ENCODE peak calls at places on chromosomes 7 and 10, in eight cellular contexts. J is GM12865, I is esophagus squamous epithelium, U is lower lobe of right lung, B is GM23248, Q is lower leg skin, D is cardiac fibroblast, Y is kidney. F is an unnamed sample.

GRCh38 chr7:157002819-157003421 is 7.5 kb downstream of the MNX1 start:
- DNase-seq in Q (peak; percentile 79), J (no peak), Y (no peak), I (no peak), U (no peak), B (no peak), D (no peak), F (no peak)

GRCh38 chr10:87585565-87586514 is 73.8 kb upstream of the PAPSS2 start:
- DNase-seq in U (no peak), Y (no peak), D (peak; percentile 76), J (no peak), I (no peak), B (peak; percentile 17), Q (no peak), F (peak; percentile 54)

GRCh38 chr10:103748020-103748419 is 107.4 kb downstream of the SH3PXD2A start:
- DNase-seq in U (no peak), B (no peak), J (no peak), Y (no peak), D (no peak), Q (no peak), I (no peak), F (no peak)

GRCh38 chr10:115818015-115818414 is 455.0 kb downstream of the GFRA1 start:
- DNase-seq in I (no peak), U (no peak), Y (no peak), Q (no peak), J (no peak), D (no peak), B (peak; percentile 64), F (peak; percentile 25)

GRCh38 chr10:103911021-103911459 is 6.9 kb downstream of the STN1 start:
- DNase-seq in Y (no peak), U (no peak), D (no peak), J (peak; percentile 55), B (no peak), Q (no peak), I (no peak), F (no peak)

GRCh38 chr10:30803901-30804322 is 174.4 kb upstream of the LYZL2 start:
- DNase-seq in D (peak; percentile 91), B (peak; percentile 85), Q (peak; percentile 92), Y (no peak), I (no peak), J (no peak), U (no peak), F (peak; percentile 99)

GRCh38 chr7:101529560-101529959 is 99.5 kb downstream of the MYL10 start:
- DNase-seq in D (no peak), B (no peak), Q (no peak), U (no peak), I (no peak), Y (no peak), J (no peak), F (no peak)

GRCh38 chr10:3999642-4000041 is 214.6 kb upstream of the KLF6 start:
- DNase-seq in Y (no peak), U (no peak), D (no peak), B (no peak), J (no peak), Q (no peak), I (no peak), F (no peak)

GRCh38 chr10:34292675-34293074 is 522.4 kb downstream of the PARD3 start:
- DNase-seq in U (no peak), B (no peak), Y (no peak), D (no peak), I (no peak), J (no peak), Q (no peak), F (peak; percentile 44)

GRCh38 chr7:999921-1000593 is 17.1 kb downstream of the CYP2W1 start:
- DNase-seq in Y (no peak), U (no peak), B (no peak), I (no peak), D (no peak), J (peak; percentile 89), Q (no peak), F (no peak)

GRCh38 chr10:67098460-67098859 is 172.6 kb downstream of the LRRTM3 start:
- DNase-seq in J (no peak), B (no peak), Q (no peak), D (no peak), I (no peak), U (no peak), Y (no peak), F (no peak)

GRCh38 chr10:98374176-98374969 is 40.6 kb downstream of the PYROXD2 start:
- DNase-seq in Q (peak; percentile 23), B (peak; percentile 88), Y (no peak), U (no peak), D (peak; percentile 43), J (no peak), I (no peak), F (peak; percentile 88)

GRCh38 chr7:119724041-119724792 is 548.8 kb upstream of the KCND2 start:
- DNase-seq in D (no peak), Q (peak; percentile 56), Y (no peak), I (no peak), U (no peak), B (no peak), J (no peak), F (no peak)

DNA sequence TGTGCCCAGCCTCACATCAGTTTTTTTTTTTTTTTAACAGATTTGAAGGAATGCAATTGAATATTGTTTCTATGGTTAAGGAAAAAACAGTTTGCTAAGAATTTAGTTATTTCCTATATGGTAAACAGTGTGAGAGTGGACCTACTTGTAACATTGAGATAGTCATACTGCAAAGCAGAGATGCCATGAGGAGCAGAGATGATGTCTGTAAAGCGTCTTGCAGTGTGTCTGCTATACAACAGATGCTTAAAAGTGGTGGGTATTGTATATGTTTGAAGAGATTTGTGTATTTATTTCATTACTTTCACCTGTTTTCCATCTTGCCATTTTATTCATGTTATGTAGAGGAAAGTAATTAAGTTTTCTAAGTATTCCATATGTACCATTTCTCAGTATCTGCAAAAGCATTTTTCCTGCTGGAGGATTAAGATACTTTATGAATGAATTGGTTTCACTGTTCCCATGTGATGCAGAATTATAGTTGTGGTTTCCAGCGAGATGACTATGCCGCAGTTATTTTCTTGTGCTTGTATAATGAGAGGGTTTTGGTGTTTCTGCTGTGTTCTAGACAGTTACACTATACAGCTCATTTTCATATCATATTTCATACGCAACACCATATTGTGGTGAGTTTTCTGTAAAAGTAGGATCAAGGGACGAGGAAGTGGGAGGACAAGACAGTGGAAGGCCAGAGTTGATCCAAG is 26.6 kb downstream of the TET1 start:
- DNase-seq in Q (no peak), I (no peak), J (no peak), U (no peak), B (no peak), D (no peak), Y (no peak), F (no peak)
- H3K4me3 ChIP-seq in Q (no peak overlapping the region), I (no peak overlapping the region), J (no peak overlapping the region), U (no peak overlapping the region), B (no peak overlapping the region), D (no peak overlapping the region), Y (no peak overlapping the region), F (no peak overlapping the region)

GRCh38 chr10:23194966-23195845 is 3.1 kb downstream of the PTF1A start:
- DNase-seq in U (peak; percentile 45), D (no peak), B (no peak), J (no peak), Y (peak; percentile 71), Q (no peak), I (no peak), F (no peak)
- H3K4me3 ChIP-seq in U (no peak overlapping the region), D (no peak overlapping the region), B (no peak overlapping the region), J (no peak overlapping the region), Y (no peak overlapping the region), Q (no peak overlapping the region), I (no peak overlapping the region), F (no peak overlapping the region)

GRCh38 chr10:48543445-48543844 is 61.4 kb downstream of the ARHGAP22 start:
- DNase-seq in U (no peak), B (no peak), D (no peak), Q (peak; percentile 36), Y (no peak), J (no peak), I (no peak), F (no peak)

GRCh38 chr10:48536916-48537890 is 67.7 kb downstream of the ARHGAP22 start:
- DNase-seq in B (no peak), J (no peak), I (no peak), Q (peak; percentile 57), U (no peak), D (no peak), Y (no peak), F (no peak)

GRCh38 chr10:48542471-48543210 is 62.2 kb downstream of the ARHGAP22 start:
- DNase-seq in D (no peak), U (no peak), Y (peak; percentile 35), J (no peak), I (no peak), B (no peak), Q (peak; percentile 64), F (no peak)

GRCh38 chr10:48538611-48539010 is 66.3 kb downstream of the ARHGAP22 start:
- DNase-seq in J (no peak), D (no peak), B (no peak), U (no peak), I (no peak), Q (no peak), Y (no peak), F (no peak)

DNA sequence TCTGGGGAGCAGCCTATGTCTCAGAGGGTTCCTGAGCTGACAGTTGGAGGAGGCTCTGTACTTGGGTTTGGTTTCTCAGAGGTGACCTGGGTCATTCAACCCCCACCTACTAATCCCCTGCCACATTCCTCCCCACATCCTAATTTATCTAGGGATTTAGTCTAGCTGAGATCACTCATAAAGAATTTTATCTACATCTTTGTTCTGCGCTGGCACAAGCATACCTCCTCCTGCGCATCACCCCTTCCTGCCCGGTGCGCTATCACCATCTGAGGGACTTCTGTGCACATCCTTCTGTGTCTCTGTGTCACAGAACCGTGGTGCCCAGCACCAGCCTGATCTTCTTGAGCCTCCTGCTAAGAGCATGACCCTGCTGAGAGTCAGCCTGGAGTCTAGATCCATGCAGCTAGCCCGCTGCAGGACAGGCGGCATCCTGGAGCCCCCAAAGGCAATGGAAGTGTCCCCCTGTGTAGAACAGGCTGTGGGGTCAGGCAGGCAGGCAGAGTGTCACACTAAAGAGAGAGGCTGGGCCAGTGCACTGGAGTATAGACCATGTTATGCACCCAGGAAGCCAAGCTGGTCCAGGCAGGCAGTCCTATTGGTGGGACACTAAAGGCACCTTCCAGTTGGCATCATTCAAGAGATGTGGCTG is 63.6 kb downstream of the ARHGAP22 start:
- DNase-seq in I (no peak), J (no peak), Y (peak; percentile 29), B (no peak), D (no peak), U (no peak), Q (peak; percentile 76), F (no peak)
- H3K4me3 ChIP-seq in I (no peak overlapping the region), J (no peak overlapping the region), Y (no peak overlapping the region), B (no peak overlapping the region), D (no peak overlapping the region), U (no peak overlapping the region), Q (no peak overlapping the region), F (no peak overlapping the region)

GRCh38 chr10:131310904-131311660 is 439 bp downstream of the TCERG1L start:
- DNase-seq in Y (peak; percentile 65), Q (no peak), D (no peak), B (peak; percentile 5), J (no peak), I (no peak), U (peak; percentile 42), F (no peak)

GRCh38 chr10:131310054-131310903 is 1.2 kb downstream of the TCERG1L start:
- DNase-seq in D (no peak), Q (no peak), J (no peak), B (peak; percentile 25), I (no peak), U (no peak), Y (no peak), F (peak; percentile 1)

GRCh38 chr10:131312261-131312801 is 810 bp upstream of the TCERG1L start:
- DNase-seq in I (no peak), U (no peak), D (no peak), Q (no peak), J (no peak), Y (peak; percentile 74), B (no peak), F (no peak)

GRCh38 chr10:131313377-131313776 is 1.9 kb upstream of the TCERG1L start:
- DNase-seq in B (no peak), U (no peak), Q (no peak), I (no peak), Y (no peak), D (no peak), J (no peak), F (no peak)

GRCh38 chr10:131311661-131312260 is at the start of gene TCERG1L:
- DNase-seq in B (no peak), J (no peak), U (peak; percentile 43), Q (no peak), Y (peak; percentile 68), I (no peak), D (no peak), F (no peak)
- H3K4me3 ChIP-seq in B (no peak within 1 kb of the TSS), J (no peak within 1 kb of the TSS), U (peak within 1 kb of the TSS; percentile 31), Q (no peak within 1 kb of the TSS), Y (no peak within 1 kb of the TSS), I (peak within 1 kb of the TSS; percentile 48), D (no peak within 1 kb of the TSS), F (no peak within 1 kb of the TSS)